ENCODE peak calls at places on chromosomes 11 and 22, in ten cellular contexts. P, I, Z, E, N, O, M, B, G and U are unnamed samples.

GRCh38 chr11:63841554-63841953 is 2.6 kb downstream of the MARK2 start:
- DNase-seq in N (peak), P (no peak), M (no peak), O (no peak), I (no peak), Z (peak), E (peak), G (peak), B (no peak), U (no peak)

GRCh38 chr11:46332568-46333128 is 14.6 kb upstream of the DGKZ start:
- DNase-seq in N (no peak), M (no peak), E (no peak), I (no peak), G (no peak), P (no peak), B (no peak), Z (no peak), O (no peak), U (no peak)

GRCh38 chr11:119479685-119480275 is 56.8 kb upstream of the THY1 start:
- DNase-seq in G (peak), E (no peak), M (peak), N (no peak), Z (peak), B (no peak), O (peak), P (peak), I (peak), U (peak)

GRCh38 chr11:85052636-85053035 is 574.5 kb downstream of the DLG2 start:
- DNase-seq in N (no peak), Z (peak), E (no peak), G (peak), P (no peak), I (no peak), O (no peak), B (no peak), M (no peak), U (no peak)

GRCh38 chr11:123454060-123454651 is 24.1 kb downstream of the GRAMD1B start:
- DNase-seq in Z (peak), G (peak), O (no peak), M (no peak), B (no peak), E (no peak), I (peak), N (peak), P (no peak), U (no peak)

GRCh38 chr11:109698237-109698636 is 276.2 kb downstream of the C11orf87 start:
- DNase-seq in P (no peak), B (no peak), M (no peak), N (no peak), G (no peak), Z (no peak), I (no peak), O (no peak), E (no peak), U (no peak)

GRCh38 chr22:49976439-49977175 is 16.0 kb downstream of the PIM3 start:
- DNase-seq in I (no peak), Z (no peak), G (no peak), O (no peak), P (no peak), N (no peak), M (no peak), B (no peak), E (no peak), U (no peak)

GRCh38 chr22:46622081-46622521 is 1.9 kb downstream of the GRAMD4 start:
- DNase-seq in O (no peak), I (no peak), Z (no peak), B (no peak), P (peak), M (peak), N (no peak), E (no peak), G (no peak), U (no peak)

GRCh38 chr11:21810650-21811049 is 382.2 kb upstream of the ANO5 start:
- DNase-seq in G (no peak), I (no peak), Z (no peak), O (no peak), M (no peak), E (no peak), P (peak), B (no peak), N (no peak), U (no peak)

GRCh38 chr22:26170795-26171194 is 1.5 kb downstream of the SEZ6L start:
- DNase-seq in P (no peak), E (peak), I (no peak), B (peak), N (peak), M (no peak), O (no peak), G (no peak), Z (no peak), U (no peak)

GRCh38 chr11:128283445-128283844 is 303.9 kb downstream of the ETS1 start:
- DNase-seq in I (no peak), E (no peak), B (no peak), M (no peak), N (no peak), O (no peak), Z (peak), G (no peak), P (no peak), U (no peak)

GRCh38 chr11:87137711-87138110 is 100.0 kb downstream of the TMEM135 start:
- DNase-seq in B (no peak), N (no peak), E (no peak), Z (peak), I (no peak), G (no peak), O (no peak), M (no peak), P (no peak), U (no peak)

GRCh38 chr11:116371146-116371545 is 401.6 kb downstream of the BUD13 start:
- DNase-seq in M (no peak), N (no peak), I (no peak), G (no peak), B (no peak), E (no peak), O (no peak), Z (no peak), P (no peak), U (no peak)

GRCh38 chr11:108947654-108948570 is 283.0 kb downstream of the DDX10 start:
- DNase-seq in G (no peak), I (peak), N (peak), O (no peak), M (no peak), P (no peak), E (no peak), B (no peak), Z (peak), U (no peak)

GRCh38 chr11:113448311-113448666 is 26.9 kb downstream of the DRD2 start:
- DNase-seq in B (no peak), M (no peak), Z (no peak), E (no peak), O (no peak), P (no peak), I (no peak), G (no peak), N (peak), U (no peak)

GRCh38 chr11:121067912-121068652 is 33.0 kb upstream of the TECTA start:
- DNase-seq in O (no peak), Z (no peak), E (no peak), I (no peak), B (no peak), G (no peak), M (no peak), P (no peak), N (no peak), U (no peak)

GRCh38 chr11:131744847-131745246 is 374.4 kb downstream of the NTM start:
- DNase-seq in B (no peak), I (no peak), E (no peak), P (no peak), O (no peak), Z (peak), N (no peak), M (no peak), G (peak), U (no peak)

GRCh38 chr22:43506487-43506886 is 94.7 kb downstream of the MPPED1 start:
- DNase-seq in G (no peak), Z (no peak), O (no peak), B (no peak), N (no peak), M (no peak), I (no peak), E (no peak), P (no peak), U (no peak)

GRCh38 chr11:68430384-68430783 is 30.2 kb upstream of the PPP6R3 start:
- DNase-seq in P (no peak), I (no peak), N (no peak), M (no peak), O (no peak), Z (no peak), E (no peak), G (no peak), B (no peak), U (no peak)
- TF ChIP-seq CTCF in P (no peak), I (no peak), N (no peak), M (no peak), O (no peak), Z (no peak), E (no peak), G (no peak), B (no peak), U (no peak)

GRCh38 chr22:37242395-37242918 is 1.6 kb downstream of the RAC2 start:
- DNase-seq in N (peak), M (no peak), E (peak), Z (peak), P (peak), B (peak), I (no peak), O (no peak), G (no peak), U (no peak)
- TF ChIP-seq CTCF in N (no peak), M (no peak), E (no peak), Z (no peak), P (no peak), B (no peak), I (no peak), O (no peak), G (no peak), U (no peak)

DNA sequence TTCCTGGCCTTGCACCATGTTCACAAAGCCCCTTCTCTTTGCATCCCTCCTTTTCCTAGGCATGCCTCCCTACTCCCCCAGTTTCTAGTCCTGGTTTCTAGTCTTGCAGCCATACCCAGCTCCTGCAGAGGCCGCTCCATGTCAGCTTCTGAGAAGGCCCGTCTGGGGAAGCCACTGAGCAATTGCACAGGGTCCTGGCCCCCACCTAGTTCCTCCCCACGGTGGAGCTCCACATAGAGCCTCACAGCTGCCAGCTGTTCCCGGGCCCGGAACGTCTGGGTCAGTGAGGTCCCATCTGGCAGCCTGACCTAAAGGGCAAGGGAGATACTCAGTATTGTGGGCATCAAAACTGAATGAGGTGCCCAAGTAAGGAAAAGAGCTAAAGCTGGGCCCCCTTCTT is 2.2 kb downstream of the UBXN1 start:
- DNase-seq in M (no peak), G (no peak), B (no peak), E (no peak), N (no peak), Z (no peak), P (no peak), I (no peak), O (no peak), U (no peak)
- TF ChIP-seq CTCF in M (no peak), G (no peak), B (no peak), E (no peak), N (no peak), Z (no peak), P (no peak), I (no peak), O (peak), U (no peak)

GRCh38 chr22:33518405-33518804 is 401.9 kb downstream of the LARGE1 start:
- DNase-seq in G (no peak), M (no peak), B (no peak), E (no peak), N (no peak), O (no peak), I (no peak), P (no peak), Z (no peak), U (no peak)

GRCh38 chr22:33521879-33522665 is 398.2 kb downstream of the LARGE1 start:
- DNase-seq in Z (no peak), E (peak), G (no peak), B (no peak), M (no peak), P (no peak), O (no peak), N (no peak), I (no peak), U (no peak)

GRCh38 chr22:33520904-33521780 is 399.1 kb downstream of the LARGE1 start:
- DNase-seq in E (no peak), N (no peak), B (no peak), O (no peak), G (no peak), I (no peak), Z (no peak), P (no peak), M (no peak), U (no peak)

GRCh38 chr22:33519974-33520903 is 400.0 kb downstream of the LARGE1 start:
- DNase-seq in N (no peak), O (no peak), G (no peak), Z (no peak), P (no peak), E (no peak), M (no peak), I (no peak), B (no peak), U (no peak)

DNA sequence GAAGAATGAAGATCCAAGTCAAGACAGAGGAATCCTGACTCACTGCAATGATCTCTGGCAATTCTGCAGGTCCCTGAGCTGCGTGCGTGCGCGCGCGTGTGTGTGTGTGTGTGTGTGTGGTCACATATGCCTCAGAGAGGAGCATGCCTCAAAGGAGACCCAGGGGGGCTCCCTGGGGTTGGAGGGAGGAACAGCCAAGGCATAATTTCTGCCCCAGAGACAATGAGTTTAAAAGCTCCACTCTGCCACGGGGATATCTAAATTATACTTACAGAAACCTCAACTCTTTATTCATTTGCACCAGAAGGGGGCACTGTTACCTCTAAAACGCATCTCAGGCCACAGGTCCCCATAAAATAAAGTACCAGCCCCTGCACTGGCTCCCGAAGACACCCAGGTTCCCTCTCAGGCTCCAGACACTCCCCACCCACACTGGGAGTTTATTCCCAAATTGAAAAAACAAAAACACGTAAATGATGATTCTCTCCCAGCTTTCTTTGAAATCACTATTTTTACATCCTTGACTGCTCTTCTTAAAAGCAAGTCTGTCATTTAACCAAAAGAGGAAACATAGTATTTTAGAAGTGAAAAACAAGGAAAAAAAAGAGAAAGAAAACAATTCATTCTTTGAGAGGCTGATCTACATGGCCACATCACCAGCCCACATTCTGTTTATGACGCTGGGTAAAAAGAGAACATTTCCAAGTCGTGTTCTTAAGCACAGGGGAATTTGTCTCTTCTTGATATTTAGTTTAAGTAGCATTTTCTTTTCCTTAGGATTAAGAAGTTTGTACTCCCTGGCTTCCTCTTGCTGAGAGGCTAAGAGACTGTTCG is 400.9 kb downstream of the LARGE1 start:
- DNase-seq in B (no peak), P (no peak), O (no peak), I (peak), G (peak), E (peak), M (no peak), N (no peak), Z (peak), U (no peak)
- TF ChIP-seq CTCF in B (peak), P (peak), O (peak), I (peak), G (peak), E (peak), M (peak), N (no peak), Z (peak), U (peak)

DNA sequence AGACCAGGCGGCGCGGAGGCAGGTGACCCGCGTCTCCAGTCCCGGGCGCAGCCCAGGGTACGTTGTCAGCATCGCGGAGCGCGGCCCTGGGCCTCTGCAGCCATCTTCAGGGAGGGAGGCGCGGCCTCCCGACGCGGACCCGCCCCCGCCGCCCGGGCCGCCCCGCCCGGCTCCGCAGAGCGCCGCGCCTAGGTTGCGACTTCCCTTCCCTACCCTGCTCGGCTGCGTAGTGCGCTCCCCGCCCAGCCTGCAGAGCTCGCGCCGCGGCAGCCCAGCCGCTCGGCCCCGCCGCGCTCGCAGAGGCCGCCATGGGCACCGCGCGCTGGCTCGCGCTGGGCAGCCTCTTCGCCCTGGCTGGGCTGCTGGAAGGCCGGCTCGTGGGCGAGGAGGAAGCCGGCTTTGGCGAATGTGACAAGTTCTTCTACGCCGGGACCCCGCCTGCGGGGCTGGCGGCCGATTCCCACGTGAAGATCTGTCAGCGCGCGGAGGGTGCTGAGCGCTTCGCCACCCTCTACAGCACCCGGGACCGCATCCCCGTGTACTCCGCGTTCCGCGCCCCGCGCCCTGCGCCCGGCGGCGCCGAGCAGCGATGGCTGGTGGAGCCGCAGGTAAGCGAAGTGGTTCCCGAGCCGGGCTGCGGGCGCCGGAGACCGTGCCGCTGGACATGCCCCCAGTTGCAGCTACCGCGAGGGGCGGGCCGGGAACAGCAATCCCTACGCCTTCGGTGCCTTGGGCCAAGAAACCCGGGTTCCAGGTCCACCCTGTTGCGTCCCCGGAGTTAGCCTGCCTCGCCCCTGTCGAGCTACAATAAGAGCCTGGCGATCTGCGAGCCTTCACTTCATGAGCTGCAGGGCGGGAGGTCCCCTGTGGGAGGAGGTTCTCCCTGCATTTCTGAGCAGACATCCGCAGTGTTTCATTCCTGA is at the start of gene ENDOD1:
- DNase-seq in Z (peak), G (peak), M (peak), B (peak), O (peak), E (peak), N (peak), P (peak), I (peak), U (peak)
- TF ChIP-seq CTCF in Z (peak), G (peak), M (no peak), B (no peak), O (peak), E (peak), N (peak), P (no peak), I (no peak), U (peak)

DNA sequence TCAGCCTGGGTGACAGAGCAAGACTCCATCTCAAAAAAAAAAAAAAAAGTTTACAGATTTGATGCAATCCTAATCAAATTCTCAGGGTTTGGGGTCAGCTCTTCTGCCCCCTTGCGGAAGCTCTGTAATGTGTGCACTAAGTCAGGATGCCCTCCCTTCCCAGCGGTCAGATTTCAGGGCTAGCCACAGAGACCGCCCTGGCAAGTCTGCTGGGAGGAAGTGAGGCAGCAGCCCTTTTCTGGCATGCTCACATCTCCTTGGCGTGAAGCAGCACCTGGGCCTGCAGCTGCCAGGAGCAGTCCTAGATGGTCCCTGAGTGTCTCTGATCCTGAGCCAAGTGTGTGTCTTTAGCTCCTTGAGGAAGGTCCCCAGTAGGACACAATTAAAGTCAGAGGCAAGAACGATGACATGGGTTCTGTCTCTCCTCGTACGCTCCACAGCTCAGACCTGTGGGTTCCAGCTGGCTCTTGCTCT is 10.9 kb upstream of the APOBEC3C start:
- DNase-seq in E (peak), N (peak), O (peak), Z (peak), M (no peak), G (peak), B (no peak), P (peak), I (peak), U (peak)
- TF ChIP-seq CTCF in E (peak), N (peak), O (peak), Z (peak), M (peak), G (peak), B (peak), P (peak), I (peak), U (peak)

GRCh38 chr11:14346303-14346702 is 12.7 kb downstream of the RRAS2 start:
- DNase-seq in G (no peak), P (no peak), Z (no peak), N (no peak), M (no peak), O (no peak), I (no peak), E (no peak), B (no peak), U (no peak)

GRCh38 chr11:14347494-14347893 is 11.5 kb downstream of the RRAS2 start:
- DNase-seq in P (no peak), Z (no peak), G (no peak), O (no peak), N (no peak), E (no peak), I (no peak), M (no peak), B (no peak), U (no peak)

GRCh38 chr11:14347991-14348390 is 11.0 kb downstream of the RRAS2 start:
- DNase-seq in O (no peak), Z (no peak), N (no peak), B (no peak), E (no peak), M (no peak), I (no peak), P (no peak), G (no peak), U (no peak)

GRCh38 chr11:14350716-14351238 is 8.2 kb downstream of the RRAS2 start:
- DNase-seq in B (no peak), M (no peak), I (no peak), P (no peak), N (no peak), O (no peak), G (no peak), Z (peak), E (no peak), U (no peak)

DNA sequence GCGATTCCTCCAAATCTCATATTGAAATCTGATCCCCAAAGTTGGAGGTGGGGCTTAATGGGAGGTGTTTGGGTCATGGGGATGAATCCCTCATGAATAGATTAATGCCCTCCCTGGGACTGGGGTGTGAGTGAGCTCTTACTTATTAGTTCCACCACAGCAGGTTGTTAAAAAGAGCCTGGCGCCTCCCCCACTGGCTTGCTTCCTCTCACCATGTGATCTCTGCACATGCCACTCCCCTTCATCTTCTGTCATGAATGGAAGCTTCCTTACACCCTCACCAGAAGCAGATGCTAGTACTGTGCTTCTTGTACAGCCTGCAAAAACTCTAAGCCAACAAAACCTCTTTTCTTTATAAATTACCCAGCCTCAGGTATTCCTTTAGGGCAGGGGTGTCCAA is 8.8 kb downstream of the RRAS2 start:
- DNase-seq in N (no peak), G (no peak), I (no peak), M (no peak), Z (no peak), E (no peak), P (no peak), B (no peak), O (no peak), U (no peak)
- TF ChIP-seq CTCF in N (no peak), G (no peak), I (no peak), M (no peak), Z (no peak), E (no peak), P (no peak), B (no peak), O (no peak), U (no peak)